ENCODE peak calls at places on chromosomes 12 and 14, in ten cellular contexts. Q, I, V, U, A, R, T, M, F and P are unnamed samples.
A peak's percentile ranks its signal among the peaks of the same experiment; 100 is the strongest.

GRCh38 chr14:105013150-105013787 is 7.6 kb downstream of the CDCA4 start:
- DNase-seq in I (peak; percentile 62), V (no peak), F (no peak), U (no peak), Q (no peak), T (peak; percentile 88), A (no peak), M (no peak), R (no peak), P (no peak)

GRCh38 chr14:91127411-91127810 is 13.5 kb downstream of the DGLUCY start:
- DNase-seq in T (no peak), U (no peak), F (no peak), Q (no peak), V (no peak), A (peak; percentile 85), M (no peak), R (no peak), I (no peak), P (no peak)

GRCh38 chr14:35814371-35815005 is 5.4 kb upstream of the RALGAPA1 start:
- DNase-seq in F (peak; percentile 68), M (peak; percentile 68), Q (no peak), R (no peak), V (peak; percentile 19), T (peak; percentile 95), I (no peak), U (peak; percentile 64), A (no peak), P (peak; percentile 8)

GRCh38 chr14:103679351-103679750 is 35.9 kb downstream of the XRCC3 start:
- DNase-seq in F (peak; percentile 47), R (no peak), A (peak; percentile 79), T (peak; percentile 94), I (no peak), Q (peak; percentile 38), V (no peak), U (peak; percentile 38), M (peak; percentile 28), P (peak; percentile 10)

GRCh38 chr14:69584389-69584788 is 9.7 kb upstream of the CCDC177 start:
- DNase-seq in A (no peak), V (no peak), R (no peak), T (no peak), F (no peak), I (no peak), M (no peak), Q (no peak), U (no peak), P (no peak)

GRCh38 chr12:113334786-113335539 is at the start of gene SLC8B1:
- DNase-seq in V (peak; percentile 67), I (peak; percentile 93), A (peak; percentile 95), M (peak; percentile 81), R (peak; percentile 96), T (peak; percentile 91), F (peak; percentile 87), U (peak; percentile 85), Q (peak; percentile 86), P (peak; percentile 33)

GRCh38 chr14:25622752-25623151 is 572.8 kb upstream of the STXBP6 start:
- DNase-seq in V (no peak), U (no peak), R (no peak), T (no peak), I (no peak), F (no peak), Q (no peak), A (no peak), M (no peak), P (no peak)

GRCh38 chr12:83145325-83145724 is 458.6 kb downstream of the TMTC2 start:
- DNase-seq in F (no peak), A (no peak), M (no peak), U (no peak), R (no peak), V (no peak), I (no peak), T (no peak), Q (no peak), P (no peak)

GRCh38 chr14:59271734-59272133 is 83.3 kb downstream of the DAAM1 start:
- DNase-seq in V (peak; percentile 61), U (peak; percentile 70), T (no peak), F (no peak), A (no peak), Q (no peak), M (no peak), R (no peak), I (no peak), P (peak; percentile 53)

GRCh38 chr12:132133952-132134652 is 10.0 kb downstream of the DDX51 start:
- DNase-seq in V (no peak), R (no peak), I (no peak), Q (no peak), T (no peak), A (peak; percentile 49), U (no peak), F (peak; percentile 62), M (no peak), P (no peak)

GRCh38 chr14:98114122-98114895 is 1157.7 kb downstream of the BCL11B start:
- DNase-seq in A (no peak), V (peak; percentile 72), F (peak; percentile 58), M (no peak), I (no peak), U (no peak), Q (no peak), R (no peak), T (no peak), P (peak; percentile 64)

DNA sequence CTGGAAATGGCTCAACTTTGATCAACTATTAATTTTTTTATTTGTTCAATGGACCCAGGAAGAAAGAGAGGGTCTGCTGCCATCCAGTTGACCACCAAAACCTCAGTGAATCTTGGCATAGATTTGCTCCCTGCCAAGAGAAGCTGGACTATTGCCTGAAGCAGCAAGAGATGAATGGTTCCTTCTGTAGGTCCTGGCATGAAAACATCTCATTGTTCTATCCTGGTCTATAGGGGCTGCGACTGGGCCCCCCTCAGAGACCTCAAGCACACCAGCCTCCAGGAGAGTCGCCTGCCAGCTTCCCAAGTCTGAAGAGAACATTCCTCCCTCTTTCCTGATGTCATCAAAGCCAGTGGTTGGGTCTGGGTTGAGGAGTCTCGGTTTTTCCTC is 204.9 kb downstream of the TMX1 start:
- DNase-seq in T (no peak), F (no peak), Q (no peak), R (no peak), I (no peak), U (peak; percentile 27), M (no peak), V (peak; percentile 24), A (no peak), P (no peak)
- H3K4me1 ChIP-seq in T (no peaks in the 10 kb centered on the region), F (peaks cover 3% of the 10 kb centered on the region), Q (peaks cover 25% of the 10 kb centered on the region), R (peaks cover 27% of the 10 kb centered on the region), I (peaks cover 20% of the 10 kb centered on the region), U (no peaks in the 10 kb centered on the region), M (peaks cover 10% of the 10 kb centered on the region), V (peaks cover 30% of the 10 kb centered on the region), A (peaks cover 10% of the 10 kb centered on the region), P (peaks cover 50% of the 10 kb centered on the region)

DNA sequence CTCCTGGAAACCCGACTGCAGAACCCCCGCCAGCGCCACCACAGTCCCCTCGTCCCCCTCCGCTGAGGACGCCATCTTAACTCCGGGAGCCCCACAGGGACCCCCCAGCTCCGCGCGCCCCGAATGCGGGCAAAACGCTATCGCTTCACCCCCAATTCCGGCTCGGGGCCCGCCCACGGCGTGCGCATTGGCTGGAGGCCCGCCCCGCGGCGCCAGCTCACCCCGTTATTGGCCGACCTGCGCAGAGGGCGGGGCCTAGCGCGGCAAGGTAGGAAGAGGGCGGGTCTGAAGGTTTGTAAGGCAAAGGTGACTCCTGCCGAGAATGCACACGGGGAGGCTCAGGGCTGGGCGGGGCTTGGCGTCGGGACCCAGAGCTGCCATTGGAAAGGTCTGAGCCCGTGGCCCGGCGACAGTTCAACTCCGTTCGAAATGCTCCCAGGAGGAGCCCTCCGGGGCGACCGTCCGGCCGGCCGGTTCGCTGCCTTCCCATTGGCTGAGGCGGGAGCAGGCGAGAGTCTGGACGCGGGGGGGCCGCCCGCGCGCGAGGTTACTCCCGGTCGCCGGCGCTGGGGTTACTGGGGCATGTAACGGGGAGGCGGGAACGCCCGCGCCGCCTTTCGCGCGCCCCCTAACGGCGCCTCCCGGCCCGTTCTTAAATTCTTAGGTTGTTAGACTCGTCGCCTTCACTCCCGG is at the start of gene LPCAT3:
- DNase-seq in Q (peak; percentile 94), F (peak; percentile 98), R (peak; percentile 98), V (peak; percentile 91), M (peak; percentile 96), I (peak; percentile 99), U (peak; percentile 97), T (peak; percentile 99), A (peak; percentile 99), P (peak; percentile 79)
- H3K4me1 ChIP-seq in Q (peaks cover 26% of the 10 kb centered on the region), F (peaks cover 7% of the 10 kb centered on the region), R (peaks cover 2% of the 10 kb centered on the region), V (peaks cover 3% of the 10 kb centered on the region), M (peaks cover 3% of the 10 kb centered on the region), I (peaks cover 31% of the 10 kb centered on the region), U (peaks cover 11% of the 10 kb centered on the region), T (peaks cover 36% of the 10 kb centered on the region), A (peaks cover 34% of the 10 kb centered on the region), P (no peaks in the 10 kb centered on the region)

GRCh38 chr14:92645841-92646478 is 102.5 kb downstream of the LGMN start:
- DNase-seq in F (no peak), Q (no peak), V (peak; percentile 84), A (no peak), M (peak; percentile 81), R (no peak), I (no peak), U (peak; percentile 89), T (no peak), P (peak; percentile 85)

GRCh38 chr14:92649934-92650545 is 98.4 kb downstream of the LGMN start:
- DNase-seq in V (peak; percentile 80), F (no peak), T (no peak), Q (no peak), M (peak; percentile 37), U (peak; percentile 99), R (no peak), A (peak; percentile 91), I (peak; percentile 85), P (peak; percentile 75)

GRCh38 chr14:92649066-92649465 is 99.4 kb downstream of the LGMN start:
- DNase-seq in F (no peak), M (no peak), Q (no peak), A (no peak), U (no peak), V (no peak), T (no peak), R (no peak), I (no peak), P (no peak)

GRCh38 chr14:92646952-92647461 is 101.4 kb downstream of the LGMN start:
- DNase-seq in R (no peak), F (no peak), U (peak; percentile 96), A (no peak), Q (no peak), I (peak; percentile 86), M (peak; percentile 82), V (peak; percentile 92), T (no peak), P (peak; percentile 91)

GRCh38 chr14:92647499-92648279 is 100.7 kb downstream of the LGMN start:
- DNase-seq in T (no peak), F (no peak), A (no peak), V (peak; percentile 57), M (peak; percentile 53), I (no peak), Q (no peak), U (peak; percentile 47), R (no peak), P (no peak)
- H3K4me1 ChIP-seq in T (no peaks in the 10 kb centered on the region), F (no peaks in the 10 kb centered on the region), A (peaks cover 57% of the 10 kb centered on the region), V (peaks cover 41% of the 10 kb centered on the region), M (peaks cover 25% of the 10 kb centered on the region), I (peaks cover 25% of the 10 kb centered on the region), Q (no peaks in the 10 kb centered on the region), U (peaks cover 7% of the 10 kb centered on the region), R (no peaks in the 10 kb centered on the region), P (peaks cover 26% of the 10 kb centered on the region)

GRCh38 chr14:100076630-100077029 is 11.4 kb downstream of the EVL start:
- DNase-seq in R (no peak), V (peak; percentile 63), Q (no peak), I (peak; percentile 71), A (peak; percentile 74), F (no peak), T (no peak), U (peak; percentile 76), M (peak; percentile 80), P (peak; percentile 56)
- H3K4me1 ChIP-seq in R (no peaks in the 10 kb centered on the region), V (peaks cover 10% of the 10 kb centered on the region), Q (no peaks in the 10 kb centered on the region), I (peaks cover 7% of the 10 kb centered on the region), A (peaks cover 63% of the 10 kb centered on the region), F (peaks cover 3% of the 10 kb centered on the region), T (peaks cover 8% of the 10 kb centered on the region), U (peaks cover 7% of the 10 kb centered on the region), M (peaks cover 18% of the 10 kb centered on the region), P (peaks cover 25% of the 10 kb centered on the region)

GRCh38 chr14:54829486-54830224 is 73.0 kb downstream of the GCH1 start:
- DNase-seq in V (no peak), U (no peak), I (no peak), Q (no peak), T (peak; percentile 70), F (no peak), A (no peak), R (no peak), M (no peak), P (no peak)
- H3K4me1 ChIP-seq in V (no peaks in the 10 kb centered on the region), U (no peaks in the 10 kb centered on the region), I (no peaks in the 10 kb centered on the region), Q (no peaks in the 10 kb centered on the region), T (peaks cover 33% of the 10 kb centered on the region), F (no peaks in the 10 kb centered on the region), A (no peaks in the 10 kb centered on the region), R (no peaks in the 10 kb centered on the region), M (no peaks in the 10 kb centered on the region), P (no peaks in the 10 kb centered on the region)